ENCODE peak calls at places on chromosomes 2 and 18, in four cellular contexts. One of them, this sample, is unnamed.

GRCh38 chr2:241048149-241048948 is 49.9 kb downstream of the SNED1 start:
- DNase-seq in ascending aorta: no peak
- DNase-seq in IMR-90: no peak
- DNase-seq in heart right ventricle: no peak
- DNase-seq in this sample: no peak

GRCh38 chr2:25372405-25373268 is 30.9 kb upstream of the DNMT3A start:
- DNase-seq in IMR-90: no peak
- DNase-seq in heart right ventricle: no peak
- DNase-seq in ascending aorta: no peak
- DNase-seq in this sample: peak; percentile 25

GRCh38 chr2:3466482-3466863 is 52.9 kb downstream of the ADI1 start:
- DNase-seq in ascending aorta: no peak
- DNase-seq in heart right ventricle: no peak
- DNase-seq in IMR-90: no peak
- DNase-seq in this sample: no peak

GRCh38 chr2:207974214-207974600 is 51.1 kb downstream of the PLEKHM3 start:
- DNase-seq in ascending aorta: no peak
- DNase-seq in heart right ventricle: no peak
- DNase-seq in IMR-90: no peak
- DNase-seq in this sample: no peak

GRCh38 chr18:48690494-48690893 is 151.7 kb downstream of the CTIF start:
- DNase-seq in IMR-90: no peak
- DNase-seq in ascending aorta: no peak
- DNase-seq in heart right ventricle: no peak
- DNase-seq in this sample: no peak

GRCh38 chr18:59393381-59393780 is 34.3 kb upstream of the LMAN1 start:
- DNase-seq in heart right ventricle: no peak
- DNase-seq in IMR-90: no peak
- DNase-seq in ascending aorta: no peak
- DNase-seq in this sample: no peak

GRCh38 chr2:29700560-29700959 is 220.8 kb downstream of the ALK start:
- DNase-seq in ascending aorta: no peak
- DNase-seq in IMR-90: peak; percentile 76
- DNase-seq in heart right ventricle: no peak
- DNase-seq in this sample: no peak

GRCh38 chr2:239277401-239278085 is 123.3 kb downstream of the HDAC4 start:
- DNase-seq in IMR-90: no peak
- DNase-seq in heart right ventricle: no peak
- DNase-seq in ascending aorta: no peak
- DNase-seq in this sample: no peak

GRCh38 chr2:180625006-180625844 is 355.2 kb upstream of the UBE2E3 start:
- DNase-seq in heart right ventricle: no peak
- DNase-seq in IMR-90: peak; percentile 92
- DNase-seq in ascending aorta: no peak
- DNase-seq in this sample: no peak

GRCh38 chr2:145158051-145158586 is 638.2 kb upstream of the ZEB2 start:
- DNase-seq in ascending aorta: peak; percentile 69
- DNase-seq in IMR-90: peak; percentile 95
- DNase-seq in heart right ventricle: peak; percentile 50
- DNase-seq in this sample: no peak

GRCh38 chr2:25977768-25978167 is 4.5 kb downstream of the KIF3C start:
- DNase-seq in IMR-90: peak; percentile 66
- DNase-seq in ascending aorta: no peak
- DNase-seq in heart right ventricle: no peak
- DNase-seq in this sample: no peak

DNA sequence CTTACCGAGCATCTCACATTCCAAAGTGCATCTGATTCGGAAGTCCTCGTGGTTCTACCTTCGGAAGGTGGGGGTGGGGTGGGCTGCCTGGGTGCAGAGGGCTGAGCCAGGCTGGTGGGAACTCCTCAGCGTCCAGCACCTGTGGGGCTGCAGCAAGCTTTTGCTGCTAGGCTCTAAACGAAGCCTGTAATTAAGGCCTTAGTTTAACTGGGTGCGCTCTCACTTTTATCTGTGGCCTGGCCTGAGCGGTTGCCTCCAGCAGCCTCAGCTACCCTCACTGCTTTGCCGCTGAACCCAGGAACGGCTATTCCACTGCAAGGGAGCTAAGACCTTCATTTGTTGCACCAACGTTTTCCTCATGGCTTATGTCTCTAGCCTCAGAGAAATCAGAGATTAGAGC is 48.4 kb downstream of the TMEM17 start:
- DNase-seq in ascending aorta: peak; percentile 38
- DNase-seq in heart right ventricle: no peak
- DNase-seq in IMR-90: no peak
- DNase-seq in this sample: no peak
- H3K4me3 ChIP-seq in ascending aorta: peak overlapping the region; percentile 85
- H3K4me3 ChIP-seq in heart right ventricle: peak overlapping the region; percentile 63
- H3K4me3 ChIP-seq in IMR-90: peak overlapping the region; percentile 77
- H3K4me3 ChIP-seq in this sample: peak overlapping the region; percentile 76

GRCh38 chr2:99084256-99084655 is 57.3 kb upstream of the C2orf15 start:
- DNase-seq in heart right ventricle: no peak
- DNase-seq in ascending aorta: no peak
- DNase-seq in IMR-90: no peak
- DNase-seq in this sample: no peak
- TF ChIP-seq CTCF in heart right ventricle: no peak
- TF ChIP-seq CTCF in ascending aorta: no peak
- TF ChIP-seq CTCF in IMR-90: no peak
- TF ChIP-seq CTCF in this sample: no peak

GRCh38 chr2:73071452-73072399 is at the start of gene SFXN5:
- DNase-seq in heart right ventricle: peak; percentile 96
- DNase-seq in ascending aorta: peak; percentile 97
- DNase-seq in IMR-90: peak; percentile 85
- DNase-seq in this sample: peak; percentile 90

GRCh38 chr2:73069855-73070650 is 1.5 kb downstream of the SFXN5 start:
- DNase-seq in heart right ventricle: no peak
- DNase-seq in IMR-90: peak; percentile 34
- DNase-seq in ascending aorta: no peak
- DNase-seq in this sample: no peak

GRCh38 chr2:73070651-73071451 is 661 bp downstream of the SFXN5 start:
- DNase-seq in ascending aorta: peak; percentile 99
- DNase-seq in heart right ventricle: peak; percentile 99
- DNase-seq in IMR-90: peak; percentile 93
- DNase-seq in this sample: peak; percentile 99

GRCh38 chr2:73074110-73075069 is 2.9 kb upstream of the SFXN5 start:
- DNase-seq in heart right ventricle: no peak
- DNase-seq in IMR-90: no peak
- DNase-seq in ascending aorta: no peak
- DNase-seq in this sample: peak; percentile 23

GRCh38 chr2:73072416-73072815 is 904 bp upstream of the SFXN5 start:
- DNase-seq in heart right ventricle: no peak
- DNase-seq in ascending aorta: no peak
- DNase-seq in IMR-90: no peak
- DNase-seq in this sample: no peak
- H3K4me3 ChIP-seq in heart right ventricle: peak overlapping the region; percentile 91
- H3K4me3 ChIP-seq in ascending aorta: peak overlapping the region; percentile 91
- H3K4me3 ChIP-seq in IMR-90: no peak overlapping the region
- H3K4me3 ChIP-seq in this sample: peak overlapping the region; percentile 97

GRCh38 chr2:51212374-51212773 is 180.4 kb upstream of the NRXN1 start:
- DNase-seq in IMR-90: no peak
- DNase-seq in ascending aorta: no peak
- DNase-seq in heart right ventricle: no peak
- DNase-seq in this sample: no peak
- TF ChIP-seq CTCF in IMR-90: no peak
- TF ChIP-seq CTCF in ascending aorta: no peak
- TF ChIP-seq CTCF in heart right ventricle: no peak
- TF ChIP-seq CTCF in this sample: no peak

GRCh38 chr2:64330691-64331429 is 123.1 kb upstream of the LGALSL start:
- DNase-seq in IMR-90: peak; percentile 88
- DNase-seq in ascending aorta: peak; percentile 88
- DNase-seq in heart right ventricle: peak; percentile 71
- DNase-seq in this sample: peak; percentile 75

GRCh38 chr2:64329848-64330247 is 124.1 kb upstream of the LGALSL start:
- DNase-seq in IMR-90: peak; percentile 4
- DNase-seq in heart right ventricle: no peak
- DNase-seq in ascending aorta: no peak
- DNase-seq in this sample: no peak

GRCh38 chr2:64331846-64332245 is 122.1 kb upstream of the LGALSL start:
- DNase-seq in IMR-90: no peak
- DNase-seq in heart right ventricle: no peak
- DNase-seq in ascending aorta: no peak
- DNase-seq in this sample: no peak

GRCh38 chr2:64331430-64331700 is 122.6 kb upstream of the LGALSL start:
- DNase-seq in heart right ventricle: no peak
- DNase-seq in IMR-90: no peak
- DNase-seq in ascending aorta: no peak
- DNase-seq in this sample: no peak

GRCh38 chr2:64330281-64330680 is 123.7 kb upstream of the LGALSL start:
- DNase-seq in heart right ventricle: no peak
- DNase-seq in IMR-90: no peak
- DNase-seq in ascending aorta: no peak
- DNase-seq in this sample: no peak
- H3K4me3 ChIP-seq in heart right ventricle: no peak overlapping the region
- H3K4me3 ChIP-seq in IMR-90: no peak overlapping the region
- H3K4me3 ChIP-seq in ascending aorta: peak overlapping the region; percentile 47
- H3K4me3 ChIP-seq in this sample: no peak overlapping the region

This sample was measured in dorsolateral prefrontal cortex.